ENCODE peak calls at places on chromosomes 4 and X, in six cellular contexts. S is NCI-H2081 treated with DMSO at 0.1 percent for 48 hours; P is T-cell; U is iPS DF 6.9; E is activated naive CD4-positive, alpha-beta T cell treated with anti-CD3 and anti-CD28 coated beads, Interleukin-2, amount 10 ng/mL, durations not matched to agents 7 days and 5 days; M is hypothalamus. X is an unnamed sample.

GRCh38 chrX:151806967-151807540 is 72.5 kb downstream of the CNGA2 start:
- DNase-seq in U (no peak), E (no peak), P (no peak), M (no peak), S (no peak), X (no peak)

GRCh38 chr4:158769175-158769831 is 477 bp downstream of the FNIP2 start:
- DNase-seq in E (peak), U (no peak), S (no peak), P (peak), M (no peak), X (peak)

GRCh38 chrX:108001218-108001814 is 19.1 kb upstream of the TEX13B start:
- DNase-seq in U (no peak), M (no peak), E (peak), S (peak), P (no peak), X (no peak)

GRCh38 chrX:113009005-113009404 is 168.4 kb upstream of the AMOT start:
- DNase-seq in M (no peak), S (no peak), E (no peak), P (no peak), U (no peak), X (no peak)

GRCh38 chr4:24321151-24321550 is 263.2 kb downstream of the DHX15 start:
- DNase-seq in M (no peak), P (no peak), E (no peak), S (no peak), U (no peak), X (no peak)

GRCh38 chrX:154294791-154295580 is at the start of gene TEX28:
- DNase-seq in U (no peak), P (no peak), E (no peak), M (no peak), S (no peak), X (no peak)

GRCh38 chr4:152696764-152697250 is 17.0 kb upstream of the TMEM154 start:
- DNase-seq in M (no peak), E (peak), P (peak), U (no peak), S (no peak), X (no peak)

GRCh38 chr4:38663021-38663800 is 788 bp upstream of the KLF3 start:
- DNase-seq in U (no peak), S (no peak), E (peak), M (no peak), P (no peak), X (peak)

GRCh38 chr4:6362896-6363295 is 93.2 kb downstream of the WFS1 start:
- DNase-seq in U (peak), M (no peak), P (no peak), E (peak), S (no peak), X (peak)

GRCh38 chr4:150078996-150079581 is 844 bp downstream of the DCLK2 start:
- DNase-seq in M (no peak), U (no peak), E (peak), P (no peak), S (no peak), X (peak)

GRCh38 chr4:80202190-80202711 is 4.9 kb downstream of the PRDM8 start:
- DNase-seq in M (peak), E (peak), S (peak), P (peak), U (no peak), X (peak)

GRCh38 chrX:39676434-39676833 is 421.3 kb downstream of the BCOR start:
- DNase-seq in E (no peak), P (no peak), U (no peak), S (no peak), M (no peak), X (no peak)

GRCh38 chr4:110005461-110006056 is 92.9 kb downstream of the EGF start:
- DNase-seq in S (no peak), E (no peak), P (no peak), M (no peak), U (no peak), X (no peak)

GRCh38 chr4:76011700-76012387 is 4.5 kb upstream of the CXCL9 start:
- DNase-seq in E (no peak), U (no peak), S (no peak), P (no peak), M (no peak), X (peak)

GRCh38 chrX:9207142-9207541 is 173.2 kb upstream of the FAM9B start:
- DNase-seq in S (no peak), M (no peak), U (no peak), P (no peak), E (no peak), X (peak)

GRCh38 chr4:16225139-16225538 is 1.1 kb downstream of the TAPT1 start:
- DNase-seq in E (no peak), P (no peak), M (no peak), U (no peak), S (no peak), X (no peak)

GRCh38 chrX:23332101-23332887 is 2.4 kb upstream of the PTCHD1 start:
- DNase-seq in E (no peak), S (no peak), M (no peak), P (no peak), U (no peak), X (no peak)

GRCh38 chr4:148442830-148443549 is 776 bp upstream of the NR3C2 start:
- DNase-seq in M (no peak), P (peak), E (no peak), U (no peak), S (no peak), X (no peak)

GRCh38 chr4:81173213-81173612 is 41.8 kb downstream of the PRKG2 start:
- DNase-seq in S (no peak), M (no peak), P (no peak), E (no peak), U (no peak), X (no peak)

GRCh38 chrX:42241421-42241820 is 318.1 kb upstream of the CASK start:
- DNase-seq in S (no peak), U (no peak), P (no peak), E (no peak), M (no peak), X (no peak)

GRCh38 chr4:176635372-176636261 is 157.1 kb downstream of the VEGFC start:
- DNase-seq in P (no peak), M (no peak), E (no peak), S (no peak), U (no peak), X (no peak)

GRCh38 chrX:132086717-132087116 is 41.1 kb downstream of the FRMD7 start:
- DNase-seq in S (no peak), U (no peak), P (no peak), M (no peak), E (no peak), X (no peak)

GRCh38 chr4:24315056-24315455 is 269.3 kb downstream of the DHX15 start:
- DNase-seq in P (no peak), U (no peak), S (no peak), M (no peak), E (no peak), X (no peak)

GRCh38 chr4:40190465-40190864 is 6.4 kb upstream of the RHOH start:
- DNase-seq in S (no peak), U (no peak), P (no peak), E (no peak), M (no peak), X (no peak)

GRCh38 chr4:95118507-95118906 is 360.8 kb downstream of the BMPR1B start:
- DNase-seq in M (no peak), U (no peak), P (no peak), S (no peak), E (no peak), X (no peak)

GRCh38 chrX:134718329-134719317 is 60.4 kb upstream of the PLAC1 start:
- DNase-seq in P (no peak), S (no peak), E (peak), U (no peak), M (no peak), X (no peak)

X was measured in posterior vena cava.